ENCODE peak calls at places on chromosomes 2 and 18, in six cellular contexts. I is kidney, X is upper lobe of right lung, G is left ventricle myocardium inferior, E is uterus, D is SJCRH30. V is an unnamed sample.

GRCh38 chr2:100744589-100744988 is 75.3 kb upstream of the NPAS2 start:
- DNase-seq in G (no peak), D (no peak), I (no peak), X (no peak), E (no peak), V (no peak)

GRCh38 chr2:152594022-152594712 is 123.1 kb downstream of the PRPF40A start:
- DNase-seq in D (no peak), E (no peak), G (no peak), X (no peak), I (no peak), V (peak; percentile 71)

GRCh38 chr18:69759046-69759445 is 188.6 kb downstream of the CD226 start:
- DNase-seq in X (no peak), G (no peak), I (no peak), E (no peak), D (no peak), V (no peak)

GRCh38 chr2:67667054-67667908 is 270.1 kb downstream of the ETAA1 start:
- DNase-seq in G (no peak), D (no peak), I (no peak), E (no peak), X (no peak), V (no peak)

GRCh38 chr2:13193900-13194299 is 477.2 kb downstream of the TRIB2 start:
- DNase-seq in E (no peak), I (no peak), X (no peak), D (peak; percentile 8), G (no peak), V (no peak)

GRCh38 chr2:10269291-10269690 is 33.4 kb upstream of the HPCAL1 start:
- DNase-seq in D (no peak), G (no peak), E (no peak), X (peak; percentile 26), I (peak; percentile 46), V (no peak)

GRCh38 chr18:38198956-38199355 is 633.4 kb upstream of the CELF4 start:
- DNase-seq in X (no peak), G (no peak), D (no peak), E (no peak), I (no peak), V (no peak)

GRCh38 chr2:54063967-54064535 is 51.4 kb upstream of the ACYP2 start:
- DNase-seq in X (no peak), D (no peak), E (no peak), I (no peak), G (peak; percentile 33), V (no peak)

GRCh38 chr18:79332601-79333000 is 63.1 kb upstream of the NFATC1 start:
- DNase-seq in D (no peak), I (no peak), G (no peak), X (no peak), E (no peak), V (no peak)

GRCh38 chr2:225124311-225124832 is 82.1 kb upstream of the DOCK10 start:
- DNase-seq in E (no peak), D (no peak), I (no peak), G (no peak), X (no peak), V (no peak)

GRCh38 chr2:164766931-164767330 is 74.7 kb downstream of the COBLL1 start:
- DNase-seq in G (no peak), I (no peak), D (no peak), E (no peak), X (no peak), V (no peak)

GRCh38 chr2:239607795-239608171 is 207.0 kb upstream of the HDAC4 start:
- DNase-seq in G (no peak), X (peak; percentile 58), D (no peak), E (peak; percentile 27), I (no peak), V (no peak)

GRCh38 chr2:174035981-174036742 is 71.0 kb upstream of the SP3 start:
- DNase-seq in X (no peak), D (no peak), G (no peak), E (no peak), I (no peak), V (no peak)

GRCh38 chr2:162677476-162677875 is 161.1 kb downstream of the KCNH7 start:
- DNase-seq in G (no peak), E (no peak), D (no peak), I (no peak), X (no peak), V (no peak)

GRCh38 chr2:69255760-69256159 is 131.3 kb downstream of the GFPT1 start:
- DNase-seq in I (no peak), D (peak; percentile 49), E (no peak), X (no peak), G (no peak), V (no peak)

GRCh38 chr18:42545825-42546224 is 569.7 kb downstream of the RIT2 start:
- DNase-seq in X (no peak), E (no peak), G (no peak), I (no peak), D (no peak), V (no peak)

GRCh38 chr2:10880586-10881321 is 31.0 kb upstream of the KCNF1 start:
- DNase-seq in I (no peak), D (no peak), G (no peak), E (no peak), X (no peak), V (peak; percentile 60)

GRCh38 chr2:9737053-9737875 is 106.0 kb upstream of the TAF1B start:
- DNase-seq in D (no peak), I (no peak), E (no peak), G (no peak), X (no peak), V (no peak)

GRCh38 chr2:23524261-23524706 is 139.3 kb downstream of the KLHL29 start:
- DNase-seq in D (peak; percentile 97), I (peak; percentile 88), X (no peak), E (peak; percentile 52), G (no peak), V (peak; percentile 91)

GRCh38 chr2:134402385-134402784 is 148.5 kb downstream of the MGAT5 start:
- DNase-seq in E (peak; percentile 30), G (no peak), D (no peak), X (no peak), I (no peak), V (peak; percentile 52)

GRCh38 chr2:119367472-119368099 is 809 bp downstream of the DBI start:
- DNase-seq in D (peak; percentile 75), G (peak; percentile 68), I (peak; percentile 90), E (peak; percentile 34), X (peak; percentile 85), V (peak; percentile 70)

DNA sequence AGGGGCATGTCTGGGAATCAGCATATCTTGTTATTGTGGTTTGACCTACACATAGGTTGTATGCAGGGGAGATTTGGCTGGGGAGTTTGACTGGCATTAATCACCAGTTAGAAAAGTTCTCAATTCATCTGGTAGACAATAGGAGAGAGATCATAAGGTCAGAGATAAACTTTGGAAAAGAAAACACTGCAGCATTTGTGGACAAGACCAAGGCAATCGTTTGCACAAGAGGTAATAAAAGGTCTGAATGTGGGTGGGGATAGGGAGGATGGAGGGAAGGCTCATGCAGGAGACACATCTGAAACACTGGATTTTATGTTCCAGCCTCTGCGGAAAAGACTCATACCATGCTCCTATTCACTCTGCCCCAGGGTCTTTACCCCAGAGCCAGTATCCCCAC is 136.9 kb downstream of the MAIP1 start:
- DNase-seq in I (no peak), D (no peak), G (no peak), X (no peak), E (no peak), V (no peak)
- H3K4me1 ChIP-seq in I (no peaks in the 10 kb centered on the region), D (peaks cover 23% of the 10 kb centered on the region), G (no peaks in the 10 kb centered on the region), X (no peaks in the 10 kb centered on the region), E (no peaks in the 10 kb centered on the region), V (no peaks in the 10 kb centered on the region)

DNA sequence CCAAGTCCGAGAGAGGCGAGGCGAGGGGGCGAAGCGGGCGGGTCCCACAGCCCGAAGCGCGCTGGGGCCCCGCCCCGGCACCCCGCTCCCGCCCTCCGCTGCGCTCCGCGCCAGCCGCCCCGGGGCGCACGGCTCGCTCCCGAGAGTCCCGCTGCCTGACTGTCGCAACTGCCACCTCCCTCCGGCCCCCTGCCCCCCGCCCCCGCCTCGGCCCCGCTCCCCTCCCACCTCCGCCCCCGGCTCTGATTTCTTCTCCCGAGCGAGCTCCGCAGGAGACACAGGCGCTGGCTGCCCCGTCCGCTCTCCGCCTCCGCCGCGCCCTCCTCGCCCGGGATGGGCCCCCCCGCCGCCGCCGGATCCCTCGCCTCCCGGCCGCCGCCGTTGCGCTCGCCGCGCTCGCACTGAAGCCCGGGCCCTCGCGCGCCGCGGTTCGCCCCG is at the start of gene WNT6:
- DNase-seq in X (peak; percentile 66), I (peak; percentile 69), D (no peak), G (no peak), E (peak; percentile 22), V (no peak)
- H3K4me3 ChIP-seq in X (peak within 1 kb of the TSS; percentile 21), I (peak within 1 kb of the TSS; percentile 32), D (peak within 1 kb of the TSS; percentile 49), G (peak within 1 kb of the TSS; percentile 65), E (peak within 1 kb of the TSS; percentile 32), V (peak within 1 kb of the TSS; percentile 25)

GRCh38 chr18:55403555-55403954 is 184.4 kb downstream of the TCF4 start:
- DNase-seq in G (no peak), D (no peak), I (no peak), E (no peak), X (no peak), V (no peak)
- H3K4me1 ChIP-seq in G (peaks cover 61% of the 10 kb centered on the region), D (peaks cover 29% of the 10 kb centered on the region), I (no peaks in the 10 kb centered on the region), E (no peaks in the 10 kb centered on the region), X (peaks cover 16% of the 10 kb centered on the region), V (peaks cover 3% of the 10 kb centered on the region)

GRCh38 chr2:63054812-63055509 is 4.3 kb downstream of the OTX1 start:
- DNase-seq in X (no peak), I (no peak), E (no peak), D (no peak), G (no peak), V (no peak)

GRCh38 chr2:63057249-63058148 is 6.9 kb downstream of the OTX1 start:
- DNase-seq in E (no peak), I (no peak), X (no peak), G (no peak), D (no peak), V (no peak)

GRCh38 chr2:63053889-63054725 is 3.5 kb downstream of the OTX1 start:
- DNase-seq in D (no peak), X (no peak), G (no peak), E (no peak), I (peak; percentile 59), V (no peak)

GRCh38 chr2:63056309-63057065 is 5.9 kb downstream of the OTX1 start:
- DNase-seq in G (peak; percentile 30), I (peak; percentile 53), X (no peak), E (no peak), D (no peak), V (peak; percentile 78)

DNA sequence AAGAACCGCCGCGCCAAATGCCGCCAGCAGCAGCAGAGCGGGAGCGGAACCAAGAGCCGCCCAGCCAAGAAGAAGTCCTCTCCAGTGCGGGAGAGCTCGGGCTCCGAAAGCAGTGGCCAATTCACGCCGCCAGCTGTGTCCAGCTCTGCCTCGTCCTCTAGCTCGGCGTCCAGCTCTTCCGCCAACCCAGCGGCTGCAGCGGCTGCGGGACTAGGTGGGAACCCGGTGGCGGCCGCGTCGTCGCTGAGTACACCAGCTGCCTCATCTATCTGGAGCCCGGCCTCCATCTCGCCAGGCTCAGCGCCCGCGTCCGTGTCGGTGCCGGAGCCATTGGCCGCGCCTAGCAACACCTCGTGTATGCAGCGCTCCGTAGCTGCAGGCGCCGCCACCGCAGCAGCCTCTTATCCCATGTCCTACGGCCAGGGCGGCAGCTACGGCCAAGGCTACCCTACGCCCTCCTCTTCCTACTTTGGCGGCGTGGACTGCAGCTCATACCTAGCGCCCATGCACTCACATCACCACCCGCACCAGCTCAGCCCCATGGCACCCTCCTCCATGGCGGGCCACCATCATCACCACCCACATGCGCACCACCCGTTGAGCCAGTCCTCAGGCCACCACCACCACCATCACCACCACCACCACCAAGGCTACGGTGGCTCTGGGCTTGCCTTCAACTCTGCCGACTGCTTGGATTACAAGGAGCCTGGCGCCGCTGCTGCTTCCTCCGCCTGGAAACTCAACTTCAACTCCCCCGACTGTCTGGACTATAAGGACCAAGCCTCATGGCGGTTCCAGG is 5.1 kb downstream of the OTX1 start:
- DNase-seq in X (no peak), D (no peak), I (peak; percentile 71), G (no peak), E (no peak), V (peak; percentile 78)
- H3K4me3 ChIP-seq in X (no peak overlapping the region), D (no peak overlapping the region), I (no peak overlapping the region), G (peak overlapping the region; percentile 41), E (no peak overlapping the region), V (no peak overlapping the region)

V was measured in aorta.